ENCODE peak calls at places on chromosomes 13 and 19, in eight cellular contexts. Q is adipocyte; E is NK-92 treated with Interleukin-12 subunit alpha and Interleukin-12 subunit beta, amount 100 ng/mL, for 24 hours; G is HTR-8/SVneo; C is adrenal gland; W is GM23338; L is DMS79 treated with DMSO at 0.1 percent for 48 hours; H is tibial artery. S is an unnamed sample.

GRCh38 chr13:23639672-23640275 is 69.6 kb downstream of the TNFRSF19 start:
- DNase-seq in L (no peak), G (no peak), H (no peak), E (no peak), C (no peak), Q (no peak), W (no peak), S (no peak)

GRCh38 chr19:40305403-40305802 is 20.3 kb upstream of the AKT2 start:
- DNase-seq in E (peak; percentile 48), W (peak; percentile 91), C (peak; percentile 84), L (peak; percentile 86), H (peak; percentile 52), Q (peak; percentile 95), G (peak; percentile 88), S (peak; percentile 82)

GRCh38 chr19:15614507-15615379 is at the start of gene CYP4F8:
- DNase-seq in W (no peak), C (no peak), E (no peak), H (no peak), Q (no peak), G (no peak), L (peak; percentile 2), S (no peak)

GRCh38 chr13:60134376-60134775 is 29.4 kb downstream of the DIAPH3 start:
- DNase-seq in G (no peak), W (peak; percentile 80), L (no peak), H (no peak), Q (no peak), E (no peak), C (no peak), S (peak; percentile 39)

GRCh38 chr13:31207630-31208549 is 8.1 kb downstream of the B3GLCT start:
- DNase-seq in W (no peak), C (peak; percentile 23), H (no peak), L (peak; percentile 87), E (no peak), Q (peak; percentile 58), G (no peak), S (peak; percentile 21)

GRCh38 chr13:39451860-39452301 is 151.1 kb downstream of the LHFPL6 start:
- DNase-seq in L (peak; percentile 23), Q (peak; percentile 31), W (no peak), E (no peak), C (peak; percentile 42), H (peak; percentile 24), G (no peak), S (no peak)

GRCh38 chr13:102940143-102940542 is 94.3 kb downstream of the ERCC5 start:
- DNase-seq in C (no peak), G (no peak), H (no peak), E (no peak), W (peak; percentile 73), Q (no peak), L (no peak), S (no peak)

GRCh38 chr13:33164331-33164730 is 121.2 kb downstream of the STARD13 start:
- DNase-seq in E (no peak), C (no peak), W (no peak), Q (no peak), L (no peak), G (no peak), H (no peak), S (no peak)

GRCh38 chr19:4199699-4200293 is 17.3 kb downstream of the ANKRD24 start:
- DNase-seq in W (peak; percentile 70), Q (no peak), G (no peak), H (no peak), E (no peak), C (no peak), L (peak; percentile 4), S (no peak)

GRCh38 chr13:97057196-97057595 is 62.9 kb upstream of the OXGR1 start:
- DNase-seq in H (no peak), G (no peak), Q (peak; percentile 79), C (no peak), E (no peak), W (no peak), L (no peak), S (peak; percentile 14)

GRCh38 chr19:39494661-39495060 is 4.1 kb upstream of the DLL3 start:
- DNase-seq in E (no peak), C (no peak), Q (no peak), W (no peak), L (no peak), H (no peak), G (no peak), S (no peak)

GRCh38 chr13:21075303-21076264 is 14.2 kb upstream of the LATS2 start:
- DNase-seq in Q (peak; percentile 17), C (no peak), E (no peak), W (peak; percentile 76), H (no peak), G (no peak), L (no peak), S (peak; percentile 23)

GRCh38 chr19:28334419-28334818 is 878.5 kb downstream of the UQCRFS1 start:
- DNase-seq in G (no peak), W (no peak), C (no peak), L (no peak), Q (no peak), H (no peak), E (no peak), S (no peak)

GRCh38 chr19:51824603-51825002 is 29.6 kb downstream of the FPR3 start:
- DNase-seq in W (no peak), L (no peak), C (peak; percentile 41), G (no peak), Q (no peak), H (peak; percentile 27), E (no peak), S (no peak)

GRCh38 chr19:41691268-41691970 is 3.3 kb upstream of the CEACAM7 start:
- DNase-seq in C (no peak), H (no peak), W (peak; percentile 78), G (no peak), Q (peak; percentile 20), E (no peak), L (no peak), S (no peak)

GRCh38 chr19:4456566-4456842 is 1.1 kb downstream of the UBXN6 start:
- DNase-seq in H (no peak), W (no peak), L (peak; percentile 27), C (peak; percentile 56), G (no peak), Q (peak; percentile 82), E (no peak), S (peak; percentile 49)

GRCh38 chr13:42968906-42969305 is 23.1 kb downstream of the EPSTI1 start:
- DNase-seq in W (peak; percentile 81), C (no peak), L (no peak), Q (no peak), E (no peak), H (no peak), G (no peak), S (no peak)

GRCh38 chr13:26941345-26942174 is 181.0 kb upstream of the GPR12 start:
- DNase-seq in Q (peak; percentile 42), G (no peak), L (no peak), H (no peak), W (no peak), E (no peak), C (peak; percentile 12), S (no peak)

GRCh38 chr19:38213911-38214625 is 10.0 kb downstream of the DPF1 start:
- DNase-seq in E (peak; percentile 30), H (no peak), C (no peak), G (no peak), L (peak; percentile 56), W (peak; percentile 70), Q (no peak), S (peak; percentile 24)

GRCh38 chr19:41707871-41708371 is 505 bp upstream of the CEACAM5 start:
- DNase-seq in H (no peak), W (no peak), E (no peak), Q (no peak), C (no peak), L (no peak), G (no peak), S (no peak)

GRCh38 chr19:5889288-5889971 is 14.2 kb downstream of the NDUFA11 start:
- DNase-seq in G (no peak), Q (no peak), E (no peak), C (no peak), W (no peak), H (no peak), L (no peak), S (no peak)

GRCh38 chr13:31055589-31055988 is 106.1 kb downstream of the HSPH1 start:
- DNase-seq in L (no peak), C (no peak), H (no peak), E (no peak), G (no peak), Q (no peak), W (no peak), S (no peak)

GRCh38 chr19:4597975-4598671 is 38.6 kb upstream of the SEMA6B start:
- DNase-seq in W (peak; percentile 87), Q (peak; percentile 53), G (peak; percentile 69), H (no peak), E (no peak), L (no peak), C (peak; percentile 67), S (no peak)

GRCh38 chr19:48271531-48272151 is 1.8 kb downstream of the ZNF114 start:
- DNase-seq in Q (peak; percentile 55), W (peak; percentile 88), E (no peak), H (peak; percentile 31), C (peak; percentile 36), L (peak; percentile 92), G (no peak), S (peak; percentile 45)

GRCh38 chr19:11659612-11660011 is 62.3 kb downstream of the ZNF627 start:
- DNase-seq in Q (peak; percentile 44), G (peak; percentile 29), W (peak; percentile 46), L (no peak), C (no peak), H (no peak), E (no peak), S (no peak)

GRCh38 chr19:51259348-51260245 is 8.7 kb downstream of the SIGLECL1 start:
- DNase-seq in W (peak; percentile 72), C (peak; percentile 36), H (peak; percentile 27), E (no peak), Q (peak; percentile 26), L (peak; percentile 29), G (peak; percentile 40), S (no peak)

GRCh38 chr13:113654591-113655357 is 3.2 kb downstream of the ATP4B start:
- DNase-seq in L (no peak), W (no peak), E (no peak), G (no peak), C (no peak), Q (no peak), H (no peak), S (no peak)

GRCh38 chr13:38641164-38641948 is 45.5 kb upstream of the FREM2 start:
- DNase-seq in L (no peak), W (peak; percentile 22), Q (peak; percentile 19), H (no peak), G (no peak), E (no peak), C (no peak), S (no peak)

GRCh38 chr13:27533155-27533643 is 82.8 kb upstream of the MTIF3 start:
- DNase-seq in L (no peak), H (peak; percentile 71), G (peak; percentile 70), C (peak; percentile 93), E (no peak), W (peak; percentile 89), Q (peak; percentile 92), S (peak; percentile 69)

GRCh38 chr13:64529874-64530485 is 2700.2 kb downstream of the PCDH9 start:
- DNase-seq in H (no peak), C (no peak), L (no peak), E (no peak), G (no peak), Q (peak; percentile 15), W (peak; percentile 73), S (no peak)

GRCh38 chr19:46299004-46299509 is 2.2 kb downstream of the HIF3A start:
- DNase-seq in H (peak; percentile 96), G (peak; percentile 90), Q (peak; percentile 98), E (no peak), L (peak; percentile 89), C (peak; percentile 96), W (no peak), S (peak; percentile 82)

GRCh38 chr13:42985312-42986175 is 6.5 kb downstream of the EPSTI1 start:
- DNase-seq in L (no peak), E (no peak), C (peak; percentile 26), G (no peak), W (no peak), H (peak; percentile 25), Q (peak; percentile 68), S (peak; percentile 90)

GRCh38 chr19:55459950-55460657 is 1.3 kb downstream of the ISOC2 start:
- DNase-seq in E (no peak), L (peak; percentile 69), G (no peak), Q (peak; percentile 56), H (no peak), W (no peak), C (peak; percentile 36), S (peak; percentile 43)

GRCh38 chr13:113040597-113041292 is 64.8 kb upstream of the F7 start:
- DNase-seq in Q (no peak), H (no peak), E (no peak), G (no peak), L (no peak), C (peak; percentile 42), W (no peak), S (no peak)

S was measured in fibroblast of gingiva.